ENCODE peak calls at places on chromosome 2, in eight cellular contexts. S is PC-3, W is SK-N-SH, R is neural progenitor cell, Y is HCT116, C is hepatocyte, P is MM.1S, F is GM23338. T is an unnamed sample.

GRCh38 chr2:168030862-168031624 is 216.4 kb downstream of the STK39 start:
- DNase-seq in S (no peak), R (no peak), W (no peak), P (peak; percentile 80), C (no peak), F (no peak), Y (no peak), T (peak; percentile 63)

GRCh38 chr2:201182650-201183372 is at the start of gene CASP10:
- DNase-seq in S (peak; percentile 64), P (peak; percentile 94), C (peak; percentile 80), F (peak; percentile 87), W (no peak), R (peak; percentile 20), Y (peak; percentile 53), T (peak; percentile 82)

GRCh38 chr2:169693344-169693743 is 861 bp downstream of the CFAP210 start:
- DNase-seq in C (no peak), W (peak; percentile 64), P (no peak), F (peak; percentile 4), S (peak; percentile 19), Y (peak; percentile 7), R (no peak), T (peak; percentile 32)

GRCh38 chr2:160306985-160307384 is 106.9 kb upstream of the ITGB6 start:
- DNase-seq in S (no peak), C (no peak), F (no peak), Y (no peak), W (no peak), R (no peak), P (no peak), T (peak; percentile 96)

GRCh38 chr2:86426271-86426670 is 14.9 kb upstream of the KDM3A start:
- DNase-seq in R (no peak), S (no peak), Y (no peak), F (no peak), W (no peak), C (no peak), P (no peak), T (no peak)

GRCh38 chr2:69453475-69454129 is 16.4 kb upstream of the NFU1 start:
- DNase-seq in P (no peak), R (no peak), S (no peak), C (no peak), W (peak; percentile 33), F (no peak), Y (no peak), T (no peak)

GRCh38 chr2:8849322-8849721 is 11.9 kb upstream of the KIDINS220 start:
- DNase-seq in P (no peak), S (no peak), Y (no peak), F (no peak), W (no peak), C (no peak), R (no peak), T (peak; percentile 80)

GRCh38 chr2:176553685-176554106 is 284.5 kb downstream of the MTX2 start:
- DNase-seq in C (peak; percentile 38), P (peak; percentile 65), S (peak; percentile 69), Y (peak; percentile 32), F (peak; percentile 54), R (peak; percentile 36), W (peak; percentile 78), T (peak; percentile 87)

GRCh38 chr2:202049092-202049728 is 15.6 kb downstream of the FZD7 start:
- DNase-seq in Y (no peak), R (no peak), S (no peak), W (no peak), F (no peak), P (no peak), C (no peak), T (no peak)

GRCh38 chr2:226467221-226467620 is 332.4 kb downstream of the IRS1 start:
- DNase-seq in F (no peak), S (no peak), R (no peak), Y (no peak), C (no peak), P (no peak), W (no peak), T (no peak)

GRCh38 chr2:220269421-220269820 is 642.0 kb downstream of the SLC4A3 start:
- DNase-seq in F (peak; percentile 45), W (no peak), C (no peak), S (no peak), P (no peak), R (peak; percentile 58), Y (no peak), T (no peak)

GRCh38 chr2:6845312-6845711 is 20.4 kb downstream of the CMPK2 start:
- DNase-seq in S (no peak), F (peak; percentile 45), R (peak; percentile 27), P (no peak), C (no peak), Y (no peak), W (no peak), T (peak; percentile 20)

GRCh38 chr2:143686585-143687164 is 557.5 kb downstream of the ARHGAP15 start:
- DNase-seq in P (peak; percentile 43), S (peak; percentile 74), R (peak; percentile 57), W (no peak), C (peak; percentile 46), Y (peak; percentile 28), F (peak; percentile 85), T (peak; percentile 60)

GRCh38 chr2:174551697-174552096 is 45.9 kb downstream of the WIPF1 start:
- DNase-seq in R (no peak), P (no peak), W (no peak), F (no peak), S (no peak), Y (no peak), C (no peak), T (no peak)

GRCh38 chr2:223100061-223100511 is 48.1 kb downstream of the KCNE4 start:
- DNase-seq in F (no peak), R (no peak), Y (no peak), P (no peak), S (no peak), C (peak; percentile 70), W (no peak), T (peak; percentile 78)

GRCh38 chr2:68423966-68424650 is 43.0 kb downstream of the FBXO48 start:
- DNase-seq in P (peak; percentile 60), F (no peak), R (no peak), S (no peak), C (no peak), W (no peak), Y (no peak), T (no peak)
- TF ChIP-seq EZH2phosphoT487 in P (no peak), F (no peak), R (no peak), S (no peak), C (no peak), W (no peak), Y (no peak), T (no peak)

DNA sequence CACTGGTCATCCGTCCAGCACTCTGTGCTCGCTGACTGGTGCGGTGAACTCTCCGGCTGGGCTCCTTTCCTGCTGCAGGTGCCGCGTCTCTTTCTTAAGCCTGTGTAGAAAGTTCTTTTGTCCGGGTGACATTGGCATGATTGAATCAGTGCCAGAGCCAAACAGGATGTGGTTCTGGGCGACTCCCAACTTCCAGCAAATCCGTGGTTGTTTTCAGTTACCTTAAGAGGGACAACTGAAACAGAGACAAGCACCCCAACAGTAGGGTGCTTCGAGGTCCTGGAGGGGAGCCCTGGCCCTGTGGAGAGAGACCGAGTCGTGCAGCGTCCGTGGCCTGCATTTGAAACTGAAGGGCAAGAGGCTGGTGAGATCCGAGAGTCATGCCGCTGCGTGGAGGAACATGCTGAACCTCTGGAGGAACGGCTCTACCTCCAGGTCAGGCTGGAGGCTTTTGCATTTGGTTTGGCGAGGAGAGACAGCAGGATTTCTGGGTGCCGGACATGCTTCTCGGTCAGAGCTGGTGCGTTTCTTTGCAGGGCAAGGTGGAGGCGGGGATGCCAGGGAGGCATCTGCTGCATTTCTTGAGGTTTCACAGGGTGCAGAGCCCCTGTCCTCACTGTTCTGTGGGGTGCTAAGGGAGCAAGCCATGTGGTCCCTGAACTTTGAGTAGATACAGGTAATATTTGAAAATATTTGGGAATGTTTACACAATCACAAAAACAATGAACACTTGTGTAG is 26.8 kb downstream of the SH3BP4 start:
- DNase-seq in P (no peak), Y (no peak), S (peak; percentile 88), R (no peak), F (no peak), W (no peak), C (no peak), T (peak; percentile 76)
- H3K4me1 ChIP-seq in P (no peaks in the 10 kb centered on the region), Y (peaks cover 59% of the 10 kb centered on the region), S (peaks cover 53% of the 10 kb centered on the region), R (peaks cover 35% of the 10 kb centered on the region), F (peaks cover 41% of the 10 kb centered on the region), W (peaks cover 51% of the 10 kb centered on the region), C (peaks cover 43% of the 10 kb centered on the region), T (peaks cover 74% of the 10 kb centered on the region)

DNA sequence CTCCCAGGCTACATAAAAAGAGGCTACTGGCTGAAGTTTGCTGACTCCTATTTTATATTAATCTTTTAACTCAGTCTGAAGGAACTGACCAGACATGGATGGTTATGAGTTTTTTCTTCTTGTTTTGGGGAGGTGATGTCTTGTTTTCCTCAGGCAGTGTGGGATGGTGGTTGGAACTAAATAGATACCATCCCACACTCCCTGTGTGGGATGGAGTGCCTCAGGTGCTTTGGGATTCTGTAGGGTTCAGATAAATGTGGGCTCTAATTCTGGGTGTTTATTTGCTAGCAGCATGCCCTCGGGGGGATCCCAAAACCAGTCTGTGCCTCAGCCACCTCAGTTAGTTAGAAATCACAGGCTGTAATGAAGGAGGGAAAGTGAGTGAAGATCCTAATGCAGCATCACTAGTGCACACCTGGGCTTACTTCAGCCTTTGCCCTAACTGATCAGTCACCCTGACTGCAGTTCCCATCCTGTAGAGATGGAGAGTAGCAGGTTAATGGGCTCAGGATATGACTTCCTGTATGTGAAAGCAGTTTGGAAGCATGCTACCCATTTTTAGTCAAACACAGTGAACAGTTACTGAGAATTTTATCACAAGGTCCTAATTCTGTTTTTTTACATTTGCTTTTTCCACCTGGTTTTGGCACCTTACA is 132.2 kb downstream of the SPTBN1 start:
- DNase-seq in F (no peak), S (no peak), C (no peak), P (no peak), W (no peak), Y (no peak), R (no peak), T (no peak)
- H3K4me3 ChIP-seq in F (no peak overlapping the region), S (no peak overlapping the region), C (no peak overlapping the region), P (no peak overlapping the region), W (no peak overlapping the region), Y (no peak overlapping the region), R (no peak overlapping the region), T (no peak overlapping the region)

GRCh38 chr2:214192711-214193110 is 218.1 kb upstream of the VWC2L start:
- DNase-seq in C (no peak), Y (no peak), R (no peak), S (no peak), F (no peak), P (no peak), W (no peak), T (peak; percentile 6)
- TF ChIP-seq EZH2phosphoT487 in C (no peak), Y (no peak), R (no peak), S (no peak), F (no peak), P (no peak), W (no peak), T (no peak)

T was measured in GM23248.